ENCODE peak calls at places on chromosome 7, in four cellular contexts. Q is effector CD4-positive, alpha-beta T cell; Z is LoVo; L is NCI-H2029. X is an unnamed sample.

GRCh38 chr7:46710927-46711326 is 789.9 kb upstream of the IGFBP3 start:
- DNase-seq in Q (no peak), L (no peak), Z (no peak), X (peak)

GRCh38 chr7:70674268-70675025 is 457.5 kb upstream of the GALNT17 start:
- DNase-seq in Q (no peak), Z (no peak), L (peak), X (no peak)

GRCh38 chr7:19177269-19177668 is 32.0 kb upstream of the FERD3L start:
- DNase-seq in L (no peak), Z (peak), Q (no peak), X (no peak)

GRCh38 chr7:130841416-130841815 is 107.4 kb upstream of the KLF14 start:
- DNase-seq in Z (no peak), L (no peak), Q (no peak), X (no peak)

GRCh38 chr7:124779194-124779593 is 13.6 kb upstream of the GPR37 start:
- DNase-seq in Q (no peak), L (peak), Z (no peak), X (no peak)

GRCh38 chr7:30327813-30328212 is 43.4 kb downstream of the ZNRF2 start:
- DNase-seq in Q (no peak), L (no peak), Z (peak), X (peak)

GRCh38 chr7:24978837-24979469 is 1.0 kb downstream of the OSBPL3 start:
- DNase-seq in Q (no peak), L (no peak), Z (peak), X (no peak)

GRCh38 chr7:49418964-49419363 is 354.5 kb upstream of the VWC2 start:
- DNase-seq in Z (no peak), Q (no peak), L (no peak), X (no peak)

GRCh38 chr7:84117304-84117703 is 77.3 kb downstream of the SEMA3A start:
- DNase-seq in Z (no peak), L (no peak), Q (no peak), X (no peak)

GRCh38 chr7:149877890-149878522 is 4.2 kb downstream of the ATP6V0E2 start:
- DNase-seq in Q (no peak), L (no peak), Z (no peak), X (no peak)

GRCh38 chr7:118195837-118196474 is 12.0 kb downstream of the LSM8 start:
- DNase-seq in Z (peak), Q (peak), L (peak), X (peak)

GRCh38 chr7:29146888-29147609 is 712 bp upstream of the CPVL start:
- DNase-seq in Z (no peak), L (peak), Q (no peak), X (peak)

GRCh38 chr7:38819463-38819862 is 89.5 kb downstream of the VPS41 start:
- DNase-seq in Z (no peak), Q (no peak), L (no peak), X (no peak)

GRCh38 chr7:45181991-45182855 is 24.6 kb downstream of the RAMP3 start:
- DNase-seq in Q (no peak), Z (no peak), L (no peak), X (no peak)

GRCh38 chr7:151099486-151100211 is 13.4 kb downstream of the AGAP3 start:
- DNase-seq in Z (no peak), L (no peak), Q (no peak), X (no peak)

GRCh38 chr7:5689716-5690115 is 91.7 kb downstream of the RNF216 start:
- DNase-seq in L (no peak), Q (no peak), Z (no peak), X (peak)

GRCh38 chr7:130733866-130734524 is at the start of gene KLF14:
- DNase-seq in L (no peak), Q (no peak), Z (peak), X (peak)

GRCh38 chr7:107236857-107237256 is 68.1 kb downstream of the HBP1 start:
- DNase-seq in L (no peak), Q (no peak), Z (no peak), X (peak)

GRCh38 chr7:4610768-4611467 is 71.2 kb upstream of the FOXK1 start:
- DNase-seq in Z (peak), Q (peak), L (peak), X (peak)

GRCh38 chr7:44307301-44307900 is 18.0 kb downstream of the CAMK2B start:
- DNase-seq in L (peak), Z (peak), Q (no peak), X (peak)

GRCh38 chr7:39589323-39590111 is 23.3 kb downstream of the YAE1 start:
- DNase-seq in Z (peak), Q (peak), L (no peak), X (peak)

GRCh38 chr7:102916426-102916825 is 3.6 kb downstream of the LRRC17 start:
- DNase-seq in Q (no peak), L (no peak), Z (no peak), X (peak)